ENCODE peak calls at places on chromosomes 5 and 9, in eight cellular contexts. A, X, O, Z, W, F, G and C are unnamed samples.

GRCh38 chr5:177332896-177333260 is 18.6 kb downstream of the LMAN2 start:
- DNase-seq in F (peak), G (no peak), Z (no peak), W (no peak), O (no peak), X (no peak), A (no peak), C (no peak)

GRCh38 chr9:35193762-35194161 is 32.0 kb downstream of the UNC13B start:
- DNase-seq in A (peak), F (no peak), X (no peak), W (no peak), Z (no peak), G (no peak), O (peak), C (peak)

GRCh38 chr5:154367101-154367500 is 78.7 kb upstream of the SAP30L start:
- DNase-seq in Z (no peak), X (peak), W (peak), G (no peak), O (peak), F (no peak), A (no peak), C (peak)

GRCh38 chr9:95024097-95024671 is 293.3 kb downstream of the FANCC start:
- DNase-seq in A (no peak), G (no peak), W (no peak), X (no peak), Z (no peak), O (no peak), F (no peak), C (no peak)

GRCh38 chr5:72366324-72366976 is 46.3 kb downstream of the PTCD2 start:
- DNase-seq in F (no peak), X (peak), W (peak), Z (peak), G (peak), A (peak), O (peak), C (peak)

GRCh38 chr5:98679963-98680362 is 93.5 kb upstream of the RGMB start:
- DNase-seq in X (peak), A (peak), G (no peak), W (no peak), O (peak), F (no peak), Z (no peak), C (peak)

GRCh38 chr5:112787261-112787660 is 49.6 kb downstream of the APC start:
- DNase-seq in W (no peak), Z (no peak), A (no peak), X (peak), O (peak), F (no peak), G (no peak), C (peak)

GRCh38 chr5:102385365-102385764 is 89.3 kb upstream of the SLCO4C1 start:
- DNase-seq in X (no peak), F (no peak), W (no peak), Z (no peak), G (no peak), O (no peak), A (no peak), C (no peak)

GRCh38 chr5:169797577-169797976 is 160.5 kb downstream of the DOCK2 start:
- DNase-seq in F (no peak), X (no peak), G (no peak), A (no peak), W (no peak), O (no peak), Z (no peak), C (no peak)

GRCh38 chr9:76206821-76207220 is 187.4 kb downstream of the RFK start:
- DNase-seq in W (no peak), G (no peak), A (no peak), X (no peak), O (no peak), Z (no peak), F (no peak), C (no peak)

GRCh38 chr9:130036099-130036498 is 6.9 kb downstream of the FNBP1 start:
- DNase-seq in F (no peak), W (no peak), G (no peak), Z (no peak), A (no peak), X (peak), O (peak), C (peak)

GRCh38 chr9:125996671-125997509 is 249.7 kb downstream of the PBX3 start:
- DNase-seq in F (no peak), O (no peak), Z (no peak), G (no peak), X (no peak), A (no peak), W (no peak), C (no peak)

GRCh38 chr9:131446276-131446675 is 52.4 kb downstream of the PRRC2B start:
- DNase-seq in A (no peak), W (no peak), X (no peak), F (peak), Z (no peak), G (no peak), O (no peak), C (no peak)

GRCh38 chr9:109908459-109909390 is 128.7 kb downstream of the PALM2AKAP2 start:
- DNase-seq in G (no peak), A (no peak), F (no peak), O (peak), W (peak), X (peak), Z (no peak), C (peak)

GRCh38 chr9:14434971-14435718 is 121.2 kb upstream of the NFIB start:
- DNase-seq in O (no peak), W (no peak), F (no peak), G (no peak), X (no peak), Z (no peak), A (no peak), C (no peak)

GRCh38 chr9:74876611-74877010 is 11.1 kb downstream of the TRPM6 start:
- DNase-seq in X (no peak), F (no peak), O (no peak), A (no peak), Z (no peak), W (no peak), G (no peak), C (no peak)

GRCh38 chr9:79301549-79301948 is 270.2 kb upstream of the TLE4 start:
- DNase-seq in O (no peak), W (peak), G (no peak), A (no peak), F (no peak), X (no peak), Z (no peak), C (no peak)

GRCh38 chr9:114486205-114486963 is 18.9 kb downstream of the WHRN start:
- DNase-seq in G (no peak), A (no peak), F (no peak), Z (no peak), W (no peak), O (no peak), X (peak), C (no peak)

GRCh38 chr5:143372187-143372829 is 31.2 kb downstream of the NR3C1 start:
- DNase-seq in G (no peak), Z (no peak), F (no peak), X (peak), O (peak), A (no peak), W (peak), C (peak)

GRCh38 chr5:173472164-173472563 is 143.9 kb upstream of the STC2 start:
- DNase-seq in A (no peak), F (no peak), Z (no peak), X (peak), W (peak), O (peak), G (peak), C (peak)

GRCh38 chr5:97764700-97765099 is 581.7 kb upstream of the RIOK2 start:
- DNase-seq in A (peak), F (no peak), G (no peak), O (peak), W (peak), Z (no peak), X (peak), C (peak)

GRCh38 chr9:38254151-38254550 is 138.4 kb upstream of the ALDH1B1 start:
- DNase-seq in X (no peak), F (no peak), G (no peak), A (no peak), Z (no peak), W (no peak), O (no peak), C (no peak)

GRCh38 chr9:130212543-130213297 is 40.5 kb downstream of the NCS1 start:
- DNase-seq in O (no peak), A (peak), X (no peak), Z (no peak), G (no peak), F (no peak), W (no peak), C (no peak)

GRCh38 chr5:145859897-145860296 is 12.9 kb downstream of the GRXCR2 start:
- DNase-seq in Z (no peak), X (no peak), G (no peak), F (no peak), A (no peak), O (no peak), W (no peak), C (no peak)

GRCh38 chr5:56481147-56481997 is 248.2 kb upstream of the ANKRD55 start:
- DNase-seq in W (peak), F (peak), X (peak), Z (peak), O (peak), A (peak), G (peak), C (peak)

GRCh38 chr5:95866431-95867063 is 44.0 kb upstream of the GLRX start:
- DNase-seq in A (no peak), W (no peak), G (no peak), O (peak), Z (no peak), F (no peak), X (peak), C (peak)

GRCh38 chr5:172109749-172110148 is 78.3 kb downstream of the STK10 start:
- DNase-seq in A (no peak), O (no peak), F (peak), X (no peak), G (no peak), Z (no peak), W (no peak), C (no peak)

GRCh38 chr5:72123764-72124163 is 16.5 kb downstream of the MAP1B start:
- DNase-seq in Z (no peak), O (no peak), W (no peak), G (no peak), F (no peak), A (no peak), X (peak), C (no peak)

GRCh38 chr5:139765409-139766217 is 30.0 kb upstream of the PSD2 start:
- DNase-seq in W (peak), O (peak), X (peak), G (peak), Z (peak), A (peak), F (peak), C (peak)

GRCh38 chr5:143418140-143418866 is 14.8 kb upstream of the NR3C1 start:
- DNase-seq in F (no peak), X (no peak), Z (no peak), A (no peak), G (no peak), W (no peak), O (no peak), C (no peak)

GRCh38 chr5:56060276-56061110 is 65.7 kb upstream of the IL6ST start:
- DNase-seq in G (no peak), X (peak), W (no peak), F (no peak), Z (no peak), O (no peak), A (no peak), C (no peak)

GRCh38 chr5:1176473-1177391 is 24.7 kb upstream of the SLC6A19 start:
- DNase-seq in X (no peak), O (no peak), F (no peak), Z (no peak), A (no peak), G (no peak), W (no peak), C (no peak)

GRCh38 chr5:17360879-17361278 is 137.2 kb upstream of the TAF11L2 start:
- DNase-seq in O (no peak), F (no peak), X (no peak), A (no peak), Z (no peak), G (no peak), W (no peak), C (no peak)

GRCh38 chr9:18077941-18078678 is 395.8 kb upstream of the ADAMTSL1 start:
- DNase-seq in Z (no peak), F (no peak), A (no peak), X (no peak), W (no peak), O (no peak), G (no peak), C (no peak)

GRCh38 chr9:18071651-18072060 is 402.3 kb upstream of the ADAMTSL1 start:
- DNase-seq in X (peak), Z (no peak), A (no peak), W (peak), F (no peak), O (no peak), G (no peak), C (peak)

GRCh38 chr9:18067553-18068120 is 406.3 kb upstream of the ADAMTSL1 start:
- DNase-seq in W (no peak), O (no peak), G (no peak), Z (peak), A (no peak), X (no peak), F (no peak), C (no peak)

GRCh38 chr9:18075253-18075977 is 398.5 kb upstream of the ADAMTSL1 start:
- DNase-seq in X (no peak), Z (no peak), W (no peak), F (no peak), A (no peak), O (no peak), G (no peak), C (no peak)

GRCh38 chr9:18072967-18073366 is 401.0 kb upstream of the ADAMTSL1 start:
- DNase-seq in Z (no peak), X (no peak), O (no peak), G (no peak), F (no peak), W (peak), A (no peak), C (no peak)
- TF ChIP-seq CTCF in Z (no peak), X (no peak), O (no peak), G (no peak), F (no peak), W (no peak), A (no peak), C (no peak)

GRCh38 chr5:14779975-14780374 is 91.6 kb downstream of the ANKH start:
- DNase-seq in Z (no peak), A (no peak), F (no peak), O (no peak), X (no peak), G (no peak), W (no peak), C (no peak)

GRCh38 chr5:14777187-14777586 is 94.4 kb downstream of the ANKH start:
- DNase-seq in A (no peak), O (peak), X (peak), F (no peak), Z (no peak), W (no peak), G (no peak), C (no peak)

GRCh38 chr5:14778789-14779070 is 92.8 kb downstream of the ANKH start:
- DNase-seq in W (no peak), G (no peak), X (no peak), O (no peak), Z (no peak), F (no peak), A (no peak), C (no peak)

GRCh38 chr5:14776640-14777039 is 94.9 kb downstream of the ANKH start:
- DNase-seq in O (peak), Z (no peak), X (no peak), W (no peak), G (no peak), F (no peak), A (no peak), C (peak)

DNA sequence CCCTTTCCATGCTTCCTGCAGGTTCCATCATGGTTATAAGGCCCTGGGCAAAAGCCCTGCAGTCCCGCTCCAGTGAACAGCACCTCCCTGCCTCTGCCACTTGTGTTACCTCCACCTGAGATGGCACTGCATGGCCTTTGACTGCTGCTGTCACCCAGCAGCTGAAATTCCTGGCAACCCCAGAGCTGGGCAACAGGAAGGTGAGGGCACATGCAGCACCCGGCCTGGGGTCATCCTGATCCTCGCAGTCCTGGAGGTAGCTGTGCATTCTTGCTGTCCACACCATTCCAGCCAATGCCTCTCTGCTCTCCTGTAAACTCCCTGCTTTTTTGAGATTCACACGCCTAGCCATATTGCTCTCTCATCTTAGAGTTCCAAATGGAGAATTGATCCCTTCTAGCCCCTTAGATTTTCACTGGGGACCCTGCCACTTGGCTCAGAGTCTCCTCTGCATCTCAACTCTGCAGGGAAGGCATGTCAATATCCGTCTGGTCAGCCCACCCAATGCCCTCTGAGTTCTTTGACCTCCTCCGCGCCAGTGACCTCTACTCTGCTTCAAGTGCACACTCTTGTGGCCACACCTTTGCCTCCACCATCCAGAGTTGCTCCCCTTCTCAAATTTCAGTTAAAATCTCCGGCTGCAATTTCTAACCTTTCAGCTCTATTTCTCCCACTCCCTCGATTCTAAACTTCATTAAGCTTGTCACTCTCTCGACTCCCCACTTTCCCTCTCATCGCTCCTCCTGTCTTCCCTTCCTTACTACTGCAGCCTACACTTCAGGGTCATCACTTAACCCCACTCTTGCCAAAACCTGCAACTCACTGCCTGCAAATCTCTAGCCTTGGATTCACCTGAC is 93.4 kb downstream of the ANKH start:
- DNase-seq in A (no peak), G (no peak), Z (no peak), W (no peak), F (no peak), X (no peak), O (no peak), C (no peak)
- TF ChIP-seq CTCF in A (no peak), G (no peak), Z (no peak), W (no peak), F (no peak), X (no peak), O (no peak), C (no peak)

DNA sequence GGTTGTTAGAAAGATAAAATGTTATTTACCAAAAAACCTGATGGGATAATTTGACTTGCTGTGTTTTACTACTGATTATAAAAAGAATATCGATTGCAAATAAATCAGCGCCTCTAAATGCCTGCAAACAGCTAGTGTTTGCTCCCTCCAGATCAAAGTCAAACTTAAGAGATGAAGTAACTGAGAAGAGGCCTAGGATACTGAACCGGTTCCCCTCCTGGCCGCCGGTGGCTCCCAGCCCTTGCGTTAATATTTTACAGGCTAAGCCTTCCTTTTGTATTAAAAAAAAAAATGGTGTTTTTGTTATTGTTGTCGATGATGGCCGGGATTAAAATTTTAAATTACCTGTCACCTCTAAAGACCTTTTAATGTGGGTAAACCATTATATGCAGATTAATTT is 2.6 kb downstream of the IRX1 start:
- DNase-seq in F (no peak), Z (no peak), G (no peak), W (no peak), O (no peak), X (peak), A (no peak), C (peak)
- TF ChIP-seq CTCF in F (no peak), Z (no peak), G (no peak), W (no peak), O (no peak), X (no peak), A (no peak), C (no peak)

GRCh38 chr5:68053202-68053601 is 162.4 kb upstream of the PIK3R1 start:
- DNase-seq in Z (no peak), W (no peak), G (no peak), O (no peak), X (peak), F (no peak), A (no peak), C (peak)
- TF ChIP-seq CTCF in Z (no peak), W (no peak), G (no peak), O (no peak), X (no peak), F (no peak), A (no peak), C (no peak)

GRCh38 chr9:91746357-91746756 is 203.7 kb downstream of the ROR2 start:
- DNase-seq in F (no peak), W (no peak), Z (no peak), X (no peak), O (no peak), A (no peak), G (no peak), C (peak)

GRCh38 chr9:91746904-91747303 is 203.1 kb downstream of the ROR2 start:
- DNase-seq in Z (no peak), O (peak), F (no peak), A (no peak), W (peak), X (peak), G (no peak), C (peak)

GRCh38 chr9:91753711-91754110 is 196.3 kb downstream of the ROR2 start:
- DNase-seq in A (no peak), X (no peak), F (no peak), O (no peak), W (no peak), Z (no peak), G (no peak), C (no peak)

GRCh38 chr9:91751922-91752321 is 198.1 kb downstream of the ROR2 start:
- DNase-seq in O (peak), A (no peak), G (no peak), X (peak), F (no peak), W (peak), Z (no peak), C (peak)

DNA sequence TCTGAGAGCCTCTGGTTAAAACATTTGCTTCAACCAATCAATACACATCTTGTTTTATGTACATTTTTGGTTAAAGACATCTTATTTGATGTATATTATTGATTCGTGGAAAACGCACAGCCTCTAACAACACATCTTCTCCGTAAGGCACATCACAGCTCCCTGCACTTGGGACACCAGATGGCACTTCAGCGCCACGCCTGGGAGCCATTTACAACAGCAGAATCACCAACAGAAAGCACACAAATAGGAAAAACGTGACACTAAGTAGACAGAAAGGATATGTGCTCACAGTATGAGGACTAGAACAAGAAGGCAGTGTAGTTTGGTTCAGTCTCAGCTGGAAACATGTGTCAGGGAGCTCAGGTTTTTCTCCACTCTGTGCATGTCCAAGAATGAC is 199.7 kb downstream of the ROR2 start:
- DNase-seq in F (peak), X (no peak), W (peak), O (no peak), Z (no peak), G (no peak), A (no peak), C (no peak)
- TF ChIP-seq CTCF in F (no peak), X (no peak), W (peak), O (no peak), Z (no peak), G (no peak), A (no peak), C (no peak)